ENCODE peak calls at places on chromosome 11, in five cellular contexts. N is prostate gland, V is astrocyte of the spinal cord, J is IMR-90, B is coronary artery. U is an unnamed sample.

GRCh38 chr11:23280088-23280487 is 419.8 kb upstream of the CCDC179 start:
- DNase-seq in B (no peak), N (no peak), V (peak), J (peak), U (no peak)

GRCh38 chr11:26841818-26842457 is 120.1 kb upstream of the SLC5A12 start:
- DNase-seq in J (peak), V (peak), B (no peak), N (no peak), U (no peak)

GRCh38 chr11:73760066-73760679 is 701 bp downstream of the RAB6A start:
- DNase-seq in B (peak), N (peak), V (peak), J (peak), U (peak)

GRCh38 chr11:8768625-8769333 is 86.2 kb downstream of the RPL27A start:
- DNase-seq in B (no peak), N (no peak), J (peak), V (peak), U (no peak)

GRCh38 chr11:58863697-58864096 is 19.2 kb upstream of the GLYATL2 start:
- DNase-seq in B (no peak), J (no peak), N (no peak), V (no peak), U (no peak)

GRCh38 chr11:81420668-81421550 is 1312.8 kb downstream of the FAM181B start:
- DNase-seq in V (no peak), B (no peak), N (no peak), J (no peak), U (no peak)

GRCh38 chr11:68121067-68121899 is at the start of gene CHKA:
- DNase-seq in B (peak), N (peak), J (peak), V (peak), U (peak)

GRCh38 chr11:68370211-68371111 is 58.1 kb downstream of the LRP5 start:
- DNase-seq in V (no peak), N (peak), J (no peak), B (peak), U (peak)

GRCh38 chr11:111419641-111420327 is 40.7 kb upstream of the POU2AF1 start:
- DNase-seq in J (no peak), V (no peak), B (no peak), N (peak), U (no peak)

GRCh38 chr11:109697140-109697843 is 275.3 kb downstream of the C11orf87 start:
- DNase-seq in J (peak), N (no peak), V (peak), B (no peak), U (peak)

GRCh38 chr11:118046051-118046963 is 30.6 kb upstream of the TMPRSS4 start:
- DNase-seq in V (no peak), B (no peak), J (no peak), N (no peak), U (no peak)

GRCh38 chr11:35390737-35391682 is 28.3 kb downstream of the SLC1A2 start:
- DNase-seq in B (no peak), N (peak), J (peak), V (peak), U (peak)

GRCh38 chr11:68028802-68029475 is 1.5 kb upstream of the NDUFS8 start:
- DNase-seq in B (no peak), V (no peak), J (peak), N (no peak), U (no peak)

GRCh38 chr11:117841582-117842031 is 17.1 kb upstream of the FXYD2 start:
- DNase-seq in J (no peak), B (peak), V (no peak), N (no peak), U (no peak)

GRCh38 chr11:87628161-87628560 is 547.1 kb downstream of the RAB38 start:
- DNase-seq in V (no peak), N (no peak), B (no peak), J (no peak), U (no peak)

GRCh38 chr11:129117595-129118350 is 74.4 kb downstream of the ARHGAP32 start:
- DNase-seq in B (no peak), J (peak), V (peak), N (peak), U (peak)

GRCh38 chr11:120106354-120106753 is 31.6 kb downstream of the TRIM29 start:
- DNase-seq in J (no peak), V (no peak), N (no peak), B (no peak), U (no peak)

GRCh38 chr11:98952110-98952509 is 68.6 kb upstream of the CNTN5 start:
- DNase-seq in J (no peak), V (no peak), B (no peak), N (no peak), U (no peak)

DNA sequence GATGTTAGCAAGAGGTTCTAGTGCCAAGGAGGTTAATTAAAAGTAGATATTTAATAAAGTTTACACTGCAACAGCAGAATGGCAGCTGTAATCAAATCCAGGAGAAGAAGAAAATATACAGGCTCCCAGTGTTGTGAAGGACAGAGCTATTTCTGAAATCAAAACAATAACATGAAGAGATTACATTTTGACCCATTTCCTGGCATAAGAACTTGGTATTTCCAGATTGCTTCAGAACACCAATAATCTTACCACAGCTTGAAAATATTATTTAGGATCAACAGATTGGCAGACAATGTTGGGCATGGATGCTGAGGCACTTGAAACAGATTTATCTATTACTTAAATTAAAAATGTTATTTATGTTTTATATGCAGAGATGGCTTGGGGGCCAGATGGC is 692.5 kb downstream of the KCNA4 start:
- DNase-seq in V (no peak), B (no peak), N (no peak), J (no peak), U (no peak)
- TF ChIP-seq CTCF in V (no peak), B (no peak), N (no peak), J (no peak), U (no peak)

GRCh38 chr11:14578551-14578956 is 58.4 kb upstream of the PSMA1 start:
- DNase-seq in B (no peak), J (peak), N (peak), V (peak), U (no peak)
- TF ChIP-seq CTCF in B (no peak), J (no peak), N (no peak), V (no peak), U (no peak)

DNA sequence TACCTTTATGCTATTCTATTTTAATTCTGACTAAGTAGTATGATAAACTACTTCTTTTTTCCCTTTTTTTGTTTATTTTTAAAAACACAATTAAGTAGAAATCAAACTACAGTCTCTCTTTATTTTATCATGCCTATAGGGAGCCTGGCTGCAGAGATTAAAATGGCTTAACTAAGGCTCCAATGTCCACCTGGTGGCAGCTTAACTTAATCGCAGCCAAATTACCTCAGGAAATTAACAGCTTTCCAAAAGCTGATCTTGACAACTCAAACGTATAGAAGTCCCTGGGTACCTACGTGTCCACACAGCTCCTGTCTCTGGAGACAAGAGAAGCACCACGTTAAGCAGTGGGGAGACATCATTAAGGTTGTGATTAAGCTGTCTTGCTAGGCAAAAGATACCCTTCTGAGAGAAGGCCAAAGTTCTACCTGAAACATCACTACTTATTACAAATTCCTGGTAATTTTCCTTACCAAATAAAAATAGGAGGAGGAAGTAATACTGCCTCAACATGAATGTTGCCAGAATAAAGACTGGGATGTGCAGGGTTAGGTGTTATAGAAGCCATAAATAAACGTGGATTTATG is 63.2 kb upstream of the SNX19 start:
- DNase-seq in V (peak), N (no peak), J (peak), B (no peak), U (no peak)
- TF ChIP-seq CTCF in V (peak), N (peak), J (peak), B (no peak), U (peak)

GRCh38 chr11:116217441-116217840 is 555.3 kb downstream of the BUD13 start:
- DNase-seq in V (no peak), B (no peak), J (no peak), N (no peak), U (no peak)
- TF ChIP-seq CTCF in V (no peak), B (no peak), J (no peak), N (no peak), U (no peak)

DNA sequence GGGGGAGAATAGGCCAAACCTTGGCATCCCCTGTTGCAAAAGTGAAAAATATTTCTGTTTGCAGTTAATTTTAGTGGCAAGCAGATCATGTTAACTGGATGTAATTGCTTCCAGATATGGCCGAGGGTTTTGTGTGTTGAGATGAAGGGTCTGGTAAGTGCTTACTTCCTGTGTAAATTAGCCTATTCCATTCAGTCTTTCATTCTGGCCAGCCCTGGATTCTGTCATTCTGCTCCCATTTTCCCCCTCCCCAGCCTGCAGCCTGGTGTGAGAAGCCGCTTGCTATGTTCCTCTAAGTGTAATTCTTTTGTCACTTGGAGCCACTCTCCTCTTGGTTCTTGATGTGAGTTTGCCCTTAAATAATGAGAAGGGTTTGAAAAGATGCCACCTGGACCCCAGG is 17.5 kb downstream of the ZBTB16 start:
- DNase-seq in N (no peak), J (no peak), B (no peak), V (no peak), U (no peak)
- TF ChIP-seq CTCF in N (no peak), J (no peak), B (no peak), V (no peak), U (no peak)

GRCh38 chr11:44860967-44861828 is 89.5 kb downstream of the TP53I11 start:
- DNase-seq in B (no peak), N (no peak), V (no peak), J (no peak), U (no peak)

GRCh38 chr11:44865866-44866272 is 84.8 kb downstream of the TP53I11 start:
- DNase-seq in V (no peak), B (no peak), N (peak), J (no peak), U (no peak)

GRCh38 chr11:44862546-44863101 is 88.1 kb downstream of the TP53I11 start:
- DNase-seq in J (no peak), B (no peak), V (peak), N (no peak), U (no peak)

GRCh38 chr11:44861829-44862545 is 88.7 kb downstream of the TP53I11 start:
- DNase-seq in N (no peak), V (peak), J (peak), B (peak), U (peak)

DNA sequence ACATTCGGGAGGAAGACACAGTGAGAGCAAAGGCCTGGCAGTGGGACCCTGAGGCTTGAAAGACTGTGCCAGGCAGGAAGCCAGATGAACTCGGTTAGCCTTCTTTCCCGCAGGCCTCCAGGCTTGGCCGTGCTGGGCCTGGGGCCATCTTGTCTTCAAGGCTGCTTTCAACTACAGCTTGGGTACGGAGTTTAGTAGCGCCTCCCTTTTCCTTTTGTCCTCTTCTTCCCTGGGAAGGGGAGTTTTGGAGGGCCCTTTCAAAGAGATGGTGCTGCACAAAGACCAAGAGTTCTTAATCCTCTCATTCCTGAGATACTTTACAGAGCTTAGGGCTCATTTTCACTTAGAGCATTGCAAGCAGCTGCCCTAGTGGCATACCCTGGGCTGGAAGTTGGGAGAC is 87.5 kb downstream of the TP53I11 start:
- DNase-seq in J (no peak), V (peak), N (no peak), B (no peak), U (no peak)
- TF ChIP-seq CTCF in J (no peak), V (no peak), N (no peak), B (no peak), U (no peak)

DNA sequence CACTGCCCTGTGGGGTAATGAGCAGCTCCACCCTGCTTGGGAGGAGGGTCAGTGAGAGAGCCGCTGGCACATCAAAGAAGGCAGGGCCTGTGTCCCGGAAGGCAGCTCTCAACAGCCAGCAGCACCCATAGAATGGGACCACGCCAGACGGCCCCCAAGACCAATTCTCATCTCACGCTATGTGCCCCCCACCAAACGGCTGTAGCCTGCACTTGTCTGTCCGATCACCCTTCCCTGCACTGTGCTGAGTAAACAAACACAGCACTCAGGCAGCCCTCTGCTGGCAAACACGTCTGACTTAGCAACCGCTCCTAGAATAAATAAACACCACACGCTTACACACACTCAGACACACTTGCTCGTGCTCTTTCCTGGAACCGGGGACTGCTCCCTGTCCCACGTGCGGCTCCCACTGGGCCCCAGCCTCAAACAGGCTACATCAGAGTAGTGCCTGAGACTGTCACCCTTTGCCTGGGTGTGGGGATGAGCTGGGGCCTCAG is 53.2 kb upstream of the CDON start:
- DNase-seq in J (peak), V (peak), B (peak), N (peak), U (no peak)
- TF ChIP-seq CTCF in J (peak), V (peak), B (peak), N (peak), U (no peak)

GRCh38 chr11:14374922-14375630 is 16.1 kb upstream of the RRAS2 start:
- DNase-seq in B (no peak), N (no peak), J (no peak), V (no peak), U (no peak)
- TF ChIP-seq CTCF in B (no peak), N (no peak), J (peak), V (peak), U (peak)

GRCh38 chr11:14305649-14306048 is 53.3 kb downstream of the RRAS2 start:
- DNase-seq in B (no peak), V (no peak), J (no peak), N (no peak), U (no peak)

GRCh38 chr11:14308114-14308896 is 50.7 kb downstream of the RRAS2 start:
- DNase-seq in N (no peak), J (peak), B (no peak), V (peak), U (peak)

GRCh38 chr11:14304601-14305000 is 54.4 kb downstream of the RRAS2 start:
- DNase-seq in N (no peak), V (no peak), J (no peak), B (no peak), U (no peak)

GRCh38 chr11:14308897-14309387 is 50.0 kb downstream of the RRAS2 start:
- DNase-seq in J (no peak), B (no peak), N (no peak), V (no peak), U (no peak)

DNA sequence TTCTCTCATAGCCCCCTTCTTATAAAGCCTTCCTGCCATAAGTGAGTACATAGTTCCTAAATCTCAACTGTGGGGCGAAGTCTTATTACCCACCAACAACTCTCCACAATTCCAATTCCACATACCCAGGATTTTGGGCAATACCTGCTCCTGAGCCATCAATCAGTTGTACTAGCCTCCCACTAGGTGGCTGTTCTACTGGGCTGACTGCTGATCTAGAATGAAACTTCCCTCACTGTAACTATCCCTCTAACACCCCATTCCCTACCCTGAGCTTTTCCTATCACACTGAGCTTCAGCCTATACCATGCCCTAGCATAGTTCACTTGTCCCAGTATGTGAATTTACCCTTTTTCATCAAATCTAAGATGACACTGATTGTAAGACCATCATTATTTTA is 52.5 kb downstream of the RRAS2 start:
- DNase-seq in B (no peak), N (no peak), J (no peak), V (no peak), U (no peak)
- TF ChIP-seq CTCF in B (no peak), N (no peak), J (no peak), V (no peak), U (peak)

GRCh38 chr11:17469998-17470397 is 6.6 kb downstream of the ABCC8 start:
- DNase-seq in J (no peak), B (no peak), N (no peak), V (no peak), U (no peak)

GRCh38 chr11:17473071-17473744 is 3.4 kb downstream of the ABCC8 start:
- DNase-seq in J (peak), N (no peak), B (no peak), V (no peak), U (no peak)

GRCh38 chr11:17472467-17472866 is 4.2 kb downstream of the ABCC8 start:
- DNase-seq in N (no peak), B (no peak), J (no peak), V (no peak), U (no peak)

GRCh38 chr11:17468094-17468493 is 8.6 kb downstream of the ABCC8 start:
- DNase-seq in V (no peak), B (no peak), N (no peak), J (no peak), U (no peak)

DNA sequence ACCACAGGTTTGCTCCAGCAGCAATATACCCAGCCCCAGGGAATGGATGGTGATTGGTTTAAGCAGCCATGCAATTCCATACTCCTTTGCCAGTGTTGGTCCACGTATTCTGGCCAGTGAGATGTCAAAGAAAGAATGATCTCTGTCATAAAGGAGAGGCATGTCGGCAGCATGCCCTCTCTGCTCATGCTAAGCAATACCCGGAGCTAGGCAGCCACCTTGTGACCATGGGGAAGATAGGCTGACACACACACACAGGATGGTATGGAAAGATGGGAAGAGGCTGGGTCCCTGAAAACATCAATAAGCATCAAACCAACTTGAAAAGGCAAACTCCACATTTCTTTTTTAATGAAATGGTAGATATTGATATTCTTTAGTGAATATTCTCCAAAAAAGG is 5.1 kb downstream of the ABCC8 start:
- DNase-seq in V (no peak), J (no peak), B (no peak), N (no peak), U (no peak)
- TF ChIP-seq CTCF in V (no peak), J (no peak), B (no peak), N (no peak), U (no peak)